ENCODE peak calls at places on chromosomes 6 and 20, in six cellular contexts. F is endothelial cell of umbilical vein, S is foreskin melanocyte, C is mesenchymal stem cell, K is GM13977, N is A549. Q is an unnamed sample.

GRCh38 chr6:158628542-158628941 is 16.0 kb downstream of the DYNLT1 start:
- DNase-seq in N (no peak), C (no peak), F (no peak), K (no peak), S (no peak), Q (no peak)

GRCh38 chr20:32141465-32141980 is 32.0 kb downstream of the TM9SF4 start:
- DNase-seq in F (no peak), K (no peak), N (no peak), C (no peak), S (no peak), Q (no peak)

GRCh38 chr6:90233994-90234393 is 62.6 kb downstream of the BACH2 start:
- DNase-seq in C (no peak), K (no peak), S (no peak), F (no peak), N (no peak), Q (no peak)

GRCh38 chr20:33145521-33145920 is 22.4 kb upstream of the BPIFA2 start:
- DNase-seq in C (no peak), K (no peak), N (no peak), S (no peak), F (no peak), Q (no peak)

GRCh38 chr6:35810831-35811698 is 5.9 kb downstream of the LHFPL5 start:
- DNase-seq in S (no peak), K (no peak), F (peak; percentile 55), N (peak; percentile 78), C (peak; percentile 81), Q (no peak)

GRCh38 chr6:55980627-55981211 is 105.3 kb upstream of the BMP5 start:
- DNase-seq in F (peak; percentile 66), N (peak; percentile 25), S (peak; percentile 27), C (peak; percentile 55), K (peak; percentile 24), Q (peak; percentile 36)

GRCh38 chr6:167680605-167681149 is 146.0 kb upstream of the AFDN start:
- DNase-seq in N (no peak), S (no peak), F (no peak), C (no peak), K (no peak), Q (no peak)

GRCh38 chr20:42341654-42342053 is 723.5 kb upstream of the CHD6 start:
- DNase-seq in N (no peak), S (no peak), C (no peak), F (no peak), K (no peak), Q (no peak)

GRCh38 chr20:5855939-5856338 is 94.4 kb downstream of the TRMT6 start:
- DNase-seq in K (no peak), C (no peak), S (no peak), F (no peak), N (no peak), Q (no peak)

GRCh38 chr6:53280207-53280606 is 68.5 kb downstream of the ELOVL5 start:
- DNase-seq in F (no peak), C (no peak), S (no peak), N (no peak), K (no peak), Q (no peak)

GRCh38 chr6:85460951-85461805 is 11.3 kb downstream of the NT5E start:
- DNase-seq in C (peak; percentile 86), K (peak; percentile 48), F (peak; percentile 61), S (peak; percentile 92), N (no peak), Q (peak; percentile 64)

GRCh38 chr6:159134701-159135364 is 34.4 kb upstream of the FNDC1 start:
- DNase-seq in F (peak; percentile 62), C (peak; percentile 58), S (peak; percentile 53), N (peak; percentile 55), K (peak; percentile 75), Q (peak; percentile 50)

GRCh38 chr6:74971631-74972030 is 234.2 kb downstream of the COL12A1 start:
- DNase-seq in F (peak; percentile 5), C (no peak), N (no peak), S (no peak), K (no peak), Q (no peak)

GRCh38 chr20:45552456-45552855 is 5.3 kb upstream of the EPPIN start:
- DNase-seq in C (no peak), N (no peak), K (no peak), S (no peak), F (no peak), Q (no peak)

GRCh38 chr6:124073820-124074587 is 270.3 kb downstream of the NKAIN2 start:
- DNase-seq in F (no peak), C (no peak), N (no peak), S (no peak), K (no peak), Q (no peak)

GRCh38 chr20:17840423-17840822 is 128.2 kb downstream of the SNX5 start:
- DNase-seq in S (no peak), C (no peak), K (no peak), N (no peak), F (no peak), Q (no peak)

GRCh38 chr20:62117362-62117646 is 5.0 kb upstream of the LSM14B start:
- DNase-seq in F (no peak), K (no peak), C (no peak), N (no peak), S (no peak), Q (no peak)

GRCh38 chr6:36350082-36350481 is 13.4 kb upstream of the BNIP5 start:
- DNase-seq in F (peak; percentile 93), N (no peak), C (no peak), S (no peak), K (no peak), Q (no peak)

GRCh38 chr20:62378215-62378614 is 8.7 kb upstream of the RPS21 start:
- DNase-seq in C (no peak), N (no peak), F (no peak), K (no peak), S (no peak), Q (no peak)

GRCh38 chr20:2558581-2559301 is 22.4 kb downstream of the TMC2 start:
- DNase-seq in N (no peak), K (no peak), F (no peak), C (no peak), S (no peak), Q (no peak)

GRCh38 chr6:36599791-36600209 is 5.6 kb downstream of the SRSF3 start:
- DNase-seq in S (peak; percentile 43), K (no peak), N (peak; percentile 57), F (no peak), C (peak; percentile 58), Q (no peak)

GRCh38 chr6:135974416-135974815 is 122.9 kb downstream of the PDE7B start:
- DNase-seq in S (no peak), N (no peak), C (no peak), F (no peak), K (no peak), Q (no peak)

GRCh38 chr6:19697744-19698290 is 139.4 kb upstream of the ID4 start:
- DNase-seq in S (no peak), C (peak; percentile 18), K (no peak), F (no peak), N (no peak), Q (no peak)

GRCh38 chr6:82371799-82372508 is 8.3 kb downstream of the TPBG start:
- DNase-seq in S (no peak), C (no peak), K (no peak), F (no peak), N (no peak), Q (no peak)

GRCh38 chr20:40591104-40591503 is 97.9 kb downstream of the MAFB start:
- DNase-seq in F (no peak), K (no peak), S (no peak), C (no peak), N (no peak), Q (no peak)

GRCh38 chr6:13978787-13979186 is 54.0 kb downstream of the RNF182 start:
- DNase-seq in N (no peak), F (no peak), S (no peak), C (no peak), K (no peak), Q (no peak)

GRCh38 chr20:2840967-2841531 is 504 bp downstream of the VPS16 start:
- DNase-seq in K (peak; percentile 69), F (peak; percentile 59), C (peak; percentile 91), N (peak; percentile 59), S (peak; percentile 55), Q (no peak)

GRCh38 chr6:122482750-122483080 is 11.1 kb upstream of the SERINC1 start:
- DNase-seq in C (peak; percentile 48), S (no peak), N (no peak), F (no peak), K (no peak), Q (no peak)

GRCh38 chr6:75526502-75527127 is 33.0 kb upstream of the FILIP1 start:
- DNase-seq in K (peak; percentile 27), F (peak; percentile 87), S (peak; percentile 53), C (peak; percentile 77), N (peak; percentile 77), Q (peak; percentile 41)

GRCh38 chr20:63433756-63434531 is 38.5 kb downstream of the KCNQ2 start:
- DNase-seq in K (no peak), C (no peak), N (no peak), F (peak; percentile 15), S (peak; percentile 7), Q (no peak)

GRCh38 chr6:89984926-89985743 is 90.9 kb downstream of the GJA10 start:
- DNase-seq in F (no peak), C (peak; percentile 56), K (no peak), S (no peak), N (no peak), Q (no peak)

GRCh38 chr6:147060636-147061035 is 143.6 kb upstream of the STXBP5 start:
- DNase-seq in N (no peak), S (no peak), K (no peak), C (no peak), F (no peak), Q (no peak)

GRCh38 chr6:36443951-36444428 is 1.2 kb downstream of the KCTD20 start:
- DNase-seq in S (no peak), N (peak; percentile 50), F (peak; percentile 36), C (peak; percentile 30), K (peak; percentile 41), Q (no peak)

GRCh38 chr6:31636698-31637596 is 15.5 kb downstream of the BAG6 start:
- DNase-seq in C (no peak), S (no peak), F (no peak), N (no peak), K (no peak), Q (no peak)

GRCh38 chr6:146968041-146968760 is 236.0 kb upstream of the STXBP5 start:
- DNase-seq in C (peak; percentile 38), K (no peak), F (peak; percentile 72), N (peak; percentile 4), S (peak; percentile 29), Q (peak; percentile 16)

Q was measured in COLO829.